ENCODE peak calls at places on chromosomes 5 and 9, in six cellular contexts. One of them, this sample, is unnamed.

GRCh38 chr5:96876292-96876850 is at the start of gene ERAP2:
- DNase-seq in DND-41: peak; percentile 44
- DNase-seq in IMR-90: peak; percentile 52
- DNase-seq in OCI-LY7: peak; percentile 78
- DNase-seq in astrocyte: peak; percentile 56
- DNase-seq in GM23248: peak; percentile 72
- DNase-seq in this sample: peak; percentile 87

GRCh38 chr9:109934499-109935214 is 154.7 kb downstream of the PALM2AKAP2 start:
- DNase-seq in DND-41: no peak
- DNase-seq in IMR-90: peak; percentile 85
- DNase-seq in OCI-LY7: no peak
- DNase-seq in astrocyte: peak; percentile 86
- DNase-seq in GM23248: no peak
- DNase-seq in this sample: no peak

GRCh38 chr5:72394688-72395087 is 74.5 kb downstream of the PTCD2 start:
- DNase-seq in DND-41: no peak
- DNase-seq in IMR-90: no peak
- DNase-seq in OCI-LY7: peak; percentile 6
- DNase-seq in astrocyte: no peak
- DNase-seq in GM23248: peak; percentile 21
- DNase-seq in this sample: peak; percentile 63

GRCh38 chr5:141763526-141763925 is 81.5 kb upstream of the ARAP3 start:
- DNase-seq in DND-41: no peak
- DNase-seq in IMR-90: no peak
- DNase-seq in OCI-LY7: no peak
- DNase-seq in astrocyte: no peak
- DNase-seq in GM23248: no peak
- DNase-seq in this sample: no peak

GRCh38 chr9:88388886-88389617 is 808 bp downstream of the SPIN1 start:
- DNase-seq in DND-41: peak; percentile 59
- DNase-seq in IMR-90: peak; percentile 76
- DNase-seq in OCI-LY7: peak; percentile 53
- DNase-seq in astrocyte: peak; percentile 72
- DNase-seq in GM23248: peak; percentile 85
- DNase-seq in this sample: peak; percentile 76

GRCh38 chr5:8848362-8848761 is 697.5 kb downstream of the SEMA5A start:
- DNase-seq in DND-41: no peak
- DNase-seq in IMR-90: no peak
- DNase-seq in OCI-LY7: no peak
- DNase-seq in astrocyte: no peak
- DNase-seq in GM23248: no peak
- DNase-seq in this sample: no peak

GRCh38 chr5:108557686-108558085 is 175.8 kb upstream of the FBXL17 start:
- DNase-seq in DND-41: no peak
- DNase-seq in IMR-90: peak; percentile 40
- DNase-seq in OCI-LY7: no peak
- DNase-seq in astrocyte: no peak
- DNase-seq in GM23248: peak; percentile 48
- DNase-seq in this sample: no peak

GRCh38 chr5:80655231-80655784 is 525 bp upstream of the DHFR start:
- DNase-seq in DND-41: no peak
- DNase-seq in IMR-90: peak; percentile 32
- DNase-seq in OCI-LY7: peak; percentile 45
- DNase-seq in astrocyte: no peak
- DNase-seq in GM23248: peak; percentile 39
- DNase-seq in this sample: peak; percentile 54

GRCh38 chr9:136328011-136328621 is 777 bp downstream of the GPSM1 start:
- DNase-seq in DND-41: no peak
- DNase-seq in IMR-90: no peak
- DNase-seq in OCI-LY7: no peak
- DNase-seq in astrocyte: no peak
- DNase-seq in GM23248: peak; percentile 44
- DNase-seq in this sample: peak; percentile 54

GRCh38 chr9:136692190-136693134 is 5.2 kb upstream of the AGPAT2 start:
- DNase-seq in DND-41: no peak
- DNase-seq in IMR-90: no peak
- DNase-seq in OCI-LY7: no peak
- DNase-seq in astrocyte: no peak
- DNase-seq in GM23248: no peak
- DNase-seq in this sample: no peak

GRCh38 chr5:153831976-153832375 is 206.7 kb downstream of the FAM114A2 start:
- DNase-seq in DND-41: no peak
- DNase-seq in IMR-90: peak; percentile 49
- DNase-seq in OCI-LY7: peak; percentile 78
- DNase-seq in astrocyte: peak; percentile 6
- DNase-seq in GM23248: peak; percentile 57
- DNase-seq in this sample: peak; percentile 77

GRCh38 chr5:81626524-81626923 is 124.4 kb downstream of the SSBP2 start:
- DNase-seq in DND-41: no peak
- DNase-seq in IMR-90: peak; percentile 90
- DNase-seq in OCI-LY7: no peak
- DNase-seq in astrocyte: peak; percentile 87
- DNase-seq in GM23248: peak; percentile 81
- DNase-seq in this sample: no peak

GRCh38 chr5:153891394-153891793 is 147.3 kb downstream of the FAM114A2 start:
- DNase-seq in DND-41: no peak
- DNase-seq in IMR-90: no peak
- DNase-seq in OCI-LY7: no peak
- DNase-seq in astrocyte: no peak
- DNase-seq in GM23248: no peak
- DNase-seq in this sample: no peak

GRCh38 chr5:20554001-20554400 is 566.0 kb upstream of the CDH18 start:
- DNase-seq in DND-41: no peak
- DNase-seq in IMR-90: no peak
- DNase-seq in OCI-LY7: no peak
- DNase-seq in astrocyte: peak; percentile 64
- DNase-seq in GM23248: no peak
- DNase-seq in this sample: no peak

GRCh38 chr5:7185742-7186141 is 210.2 kb upstream of the ADCY2 start:
- DNase-seq in DND-41: no peak
- DNase-seq in IMR-90: no peak
- DNase-seq in OCI-LY7: no peak
- DNase-seq in astrocyte: no peak
- DNase-seq in GM23248: no peak
- DNase-seq in this sample: no peak

GRCh38 chr5:14569948-14570691 is 11.5 kb upstream of the OTULINL start:
- DNase-seq in DND-41: no peak
- DNase-seq in IMR-90: no peak
- DNase-seq in OCI-LY7: no peak
- DNase-seq in astrocyte: no peak
- DNase-seq in GM23248: no peak
- DNase-seq in this sample: no peak

GRCh38 chr9:122051401-122052346 is 41.4 kb downstream of the TTLL11 start:
- DNase-seq in DND-41: no peak
- DNase-seq in IMR-90: peak; percentile 68
- DNase-seq in OCI-LY7: no peak
- DNase-seq in astrocyte: peak; percentile 70
- DNase-seq in GM23248: peak; percentile 86
- DNase-seq in this sample: no peak

GRCh38 chr9:127629468-127630081 is 17.5 kb downstream of the STXBP1 start:
- DNase-seq in DND-41: no peak
- DNase-seq in IMR-90: peak; percentile 35
- DNase-seq in OCI-LY7: no peak
- DNase-seq in astrocyte: no peak
- DNase-seq in GM23248: peak; percentile 6
- DNase-seq in this sample: no peak

GRCh38 chr9:109403766-109404320 is 83.0 kb upstream of the EPB41L4B start:
- DNase-seq in DND-41: no peak
- DNase-seq in IMR-90: no peak
- DNase-seq in OCI-LY7: no peak
- DNase-seq in astrocyte: no peak
- DNase-seq in GM23248: peak; percentile 28
- DNase-seq in this sample: no peak

GRCh38 chr5:161105563-161105962 is 253.6 kb upstream of the ATP10B start:
- DNase-seq in DND-41: no peak
- DNase-seq in IMR-90: no peak
- DNase-seq in OCI-LY7: no peak
- DNase-seq in astrocyte: peak; percentile 61
- DNase-seq in GM23248: peak; percentile 74
- DNase-seq in this sample: no peak

GRCh38 chr5:84830265-84830664 is 445.6 kb upstream of the EDIL3 start:
- DNase-seq in DND-41: no peak
- DNase-seq in IMR-90: no peak
- DNase-seq in OCI-LY7: no peak
- DNase-seq in astrocyte: no peak
- DNase-seq in GM23248: no peak
- DNase-seq in this sample: no peak

GRCh38 chr9:122498883-122499288 is 11.7 kb upstream of the OR1J2 start:
- DNase-seq in DND-41: peak; percentile 39
- DNase-seq in IMR-90: peak; percentile 43
- DNase-seq in OCI-LY7: peak; percentile 47
- DNase-seq in astrocyte: peak; percentile 8
- DNase-seq in GM23248: peak; percentile 73
- DNase-seq in this sample: peak; percentile 79

GRCh38 chr9:123069010-123069481 is 35.6 kb downstream of the GPR21 start:
- DNase-seq in DND-41: no peak
- DNase-seq in IMR-90: peak; percentile 95
- DNase-seq in OCI-LY7: no peak
- DNase-seq in astrocyte: peak; percentile 95
- DNase-seq in GM23248: peak; percentile 89
- DNase-seq in this sample: no peak

GRCh38 chr9:80369641-80370040 is 797.9 kb downstream of the TLE4 start:
- DNase-seq in DND-41: no peak
- DNase-seq in IMR-90: no peak
- DNase-seq in OCI-LY7: no peak
- DNase-seq in astrocyte: no peak
- DNase-seq in GM23248: no peak
- DNase-seq in this sample: no peak

GRCh38 chr5:185095-186070 is 5.9 kb upstream of the LRRC14B start:
- DNase-seq in DND-41: no peak
- DNase-seq in IMR-90: no peak
- DNase-seq in OCI-LY7: no peak
- DNase-seq in astrocyte: no peak
- DNase-seq in GM23248: no peak
- DNase-seq in this sample: no peak

GRCh38 chr9:136728080-136728547 is 14.6 kb downstream of the LCN10 start:
- DNase-seq in DND-41: peak; percentile 87
- DNase-seq in IMR-90: peak; percentile 85
- DNase-seq in OCI-LY7: peak; percentile 91
- DNase-seq in astrocyte: peak; percentile 72
- DNase-seq in GM23248: peak; percentile 91
- DNase-seq in this sample: peak; percentile 96

GRCh38 chr9:21764736-21765245 is 37.6 kb upstream of the MTAP start:
- DNase-seq in DND-41: no peak
- DNase-seq in IMR-90: no peak
- DNase-seq in OCI-LY7: no peak
- DNase-seq in astrocyte: no peak
- DNase-seq in GM23248: peak; percentile 29
- DNase-seq in this sample: no peak
- H2AFZ ChIP-seq in DND-41: no peak overlapping the region
- H2AFZ ChIP-seq in IMR-90: no peak overlapping the region
- H2AFZ ChIP-seq in OCI-LY7: no peak overlapping the region
- H2AFZ ChIP-seq in astrocyte: no peak overlapping the region
- H2AFZ ChIP-seq in GM23248: peak overlapping the region; percentile 47
- H2AFZ ChIP-seq in this sample: no peak overlapping the region

GRCh38 chr5:180612683-180613082 is 21.4 kb upstream of the SCGB3A1 start:
- DNase-seq in DND-41: no peak
- DNase-seq in IMR-90: no peak
- DNase-seq in OCI-LY7: no peak
- DNase-seq in astrocyte: no peak
- DNase-seq in GM23248: no peak
- DNase-seq in this sample: no peak
- H3K4me3 ChIP-seq in DND-41: no peak overlapping the region
- H3K4me3 ChIP-seq in IMR-90: no peak overlapping the region
- H3K4me3 ChIP-seq in OCI-LY7: no peak overlapping the region
- H3K4me3 ChIP-seq in astrocyte: no peak overlapping the region
- H3K4me3 ChIP-seq in GM23248: no peak overlapping the region
- H3K4me3 ChIP-seq in this sample: no peak overlapping the region

DNA sequence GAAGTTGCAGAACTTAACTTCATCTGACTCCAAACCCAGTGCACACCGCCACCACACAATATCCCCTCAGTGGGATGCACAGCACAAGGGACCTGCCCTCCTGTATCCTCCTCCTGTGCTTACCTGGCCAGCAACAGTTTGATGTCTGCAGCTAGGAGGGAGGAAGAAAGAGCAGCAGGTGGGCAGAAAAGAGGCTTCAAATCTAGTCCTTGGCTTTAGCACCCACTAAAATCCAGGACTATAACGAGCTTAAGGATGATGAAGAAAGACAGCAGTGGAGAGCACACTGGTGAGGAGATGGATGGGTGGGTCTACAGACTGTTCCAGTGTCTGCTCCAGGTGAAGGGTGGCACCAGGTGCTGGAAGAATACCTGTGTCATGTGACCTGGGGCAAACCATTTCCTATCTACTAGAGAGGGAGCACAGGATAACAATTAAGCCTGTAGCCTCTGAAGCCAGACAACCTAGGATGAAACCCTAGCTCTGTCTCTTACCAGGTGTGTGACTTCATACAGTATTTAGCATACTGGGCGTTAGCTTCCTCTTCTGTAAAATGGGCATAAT is 100.0 kb downstream of the SH3TC2 start:
- DNase-seq in DND-41: no peak
- DNase-seq in IMR-90: no peak
- DNase-seq in OCI-LY7: no peak
- DNase-seq in astrocyte: no peak
- DNase-seq in GM23248: no peak
- DNase-seq in this sample: no peak
- H2AFZ ChIP-seq in DND-41: no peak overlapping the region
- H2AFZ ChIP-seq in IMR-90: no peak overlapping the region
- H2AFZ ChIP-seq in OCI-LY7: no peak overlapping the region
- H2AFZ ChIP-seq in astrocyte: no peak overlapping the region
- H2AFZ ChIP-seq in GM23248: no peak overlapping the region
- H2AFZ ChIP-seq in this sample: no peak overlapping the region

GRCh38 chr5:40834391-40834848 is 602 bp downstream of the RPL37 start:
- DNase-seq in DND-41: peak; percentile 31
- DNase-seq in IMR-90: peak; percentile 33
- DNase-seq in OCI-LY7: peak; percentile 59
- DNase-seq in astrocyte: peak; percentile 29
- DNase-seq in GM23248: peak; percentile 69
- DNase-seq in this sample: peak; percentile 62

GRCh38 chr5:40831346-40832210 is 3.4 kb downstream of the RPL37 start:
- DNase-seq in DND-41: no peak
- DNase-seq in IMR-90: peak; percentile 28
- DNase-seq in OCI-LY7: no peak
- DNase-seq in astrocyte: no peak
- DNase-seq in GM23248: no peak
- DNase-seq in this sample: no peak

GRCh38 chr5:40829748-40830305 is 5.2 kb downstream of the RPL37 start:
- DNase-seq in DND-41: no peak
- DNase-seq in IMR-90: no peak
- DNase-seq in OCI-LY7: no peak
- DNase-seq in astrocyte: no peak
- DNase-seq in GM23248: no peak
- DNase-seq in this sample: no peak

GRCh38 chr5:40833712-40834229 is 1.3 kb downstream of the RPL37 start:
- DNase-seq in DND-41: no peak
- DNase-seq in IMR-90: no peak
- DNase-seq in OCI-LY7: no peak
- DNase-seq in astrocyte: no peak
- DNase-seq in GM23248: no peak
- DNase-seq in this sample: no peak

DNA sequence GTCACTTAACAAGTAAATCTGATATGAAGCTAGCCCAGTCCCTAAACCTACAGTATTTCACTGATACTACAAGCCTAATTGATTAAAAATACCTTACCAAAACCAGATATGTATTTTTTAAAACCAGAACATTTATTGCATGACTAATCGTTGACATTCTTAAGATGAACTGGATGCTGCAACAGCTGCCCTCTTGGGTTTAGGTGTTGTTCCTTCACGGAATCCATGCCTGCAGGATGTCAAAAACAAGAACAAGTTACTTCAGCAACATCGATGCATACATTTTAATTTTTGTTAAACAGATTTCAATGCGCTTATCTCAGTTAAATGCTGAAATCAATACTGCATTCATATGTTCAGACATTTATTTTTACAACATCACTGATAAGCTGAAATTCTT is 2.7 kb downstream of the RPL37 start:
- DNase-seq in DND-41: no peak
- DNase-seq in IMR-90: peak; percentile 30
- DNase-seq in OCI-LY7: no peak
- DNase-seq in astrocyte: no peak
- DNase-seq in GM23248: no peak
- DNase-seq in this sample: no peak
- H3K4me3 ChIP-seq in DND-41: no peak overlapping the region
- H3K4me3 ChIP-seq in IMR-90: no peak overlapping the region
- H3K4me3 ChIP-seq in OCI-LY7: peak overlapping the region; percentile 88
- H3K4me3 ChIP-seq in astrocyte: peak overlapping the region; percentile 99
- H3K4me3 ChIP-seq in GM23248: peak overlapping the region; percentile 95
- H3K4me3 ChIP-seq in this sample: no peak overlapping the region